ENCODE peak calls at places on chromosomes 11 and 22, in five cellular contexts. N is OCI-LY7, F is mammary epithelial cell, K is endothelial cell of umbilical vein, H is DND-41. X is an unnamed sample.

GRCh38 chr11:46254135-46254491 is 23.3 kb upstream of the CREB3L1 start:
- DNase-seq in H (no peak), F (no peak), N (no peak), K (no peak), X (no peak)

GRCh38 chr11:122816701-122817100 is 21.6 kb upstream of the CRTAM start:
- DNase-seq in K (peak; percentile 72), N (no peak), F (no peak), H (no peak), X (no peak)

GRCh38 chr11:9616858-9617257 is 43.4 kb downstream of the WEE1 start:
- DNase-seq in H (no peak), K (peak; percentile 14), N (peak; percentile 33), F (no peak), X (no peak)

GRCh38 chr11:78722786-78723185 is 148.1 kb upstream of the NARS2 start:
- DNase-seq in K (no peak), F (peak; percentile 32), N (no peak), H (no peak), X (peak; percentile 23)

GRCh38 chr22:22195265-22196017 is 49.1 kb upstream of the VPREB1 start:
- DNase-seq in K (peak; percentile 45), H (peak; percentile 78), F (peak; percentile 66), N (peak; percentile 99), X (peak; percentile 6)

GRCh38 chr11:35804446-35805040 is 139.3 kb upstream of the LDLRAD3 start:
- DNase-seq in K (no peak), H (no peak), N (no peak), F (no peak), X (no peak)

GRCh38 chr22:48541401-48542098 is 1286.1 kb downstream of the BRD1 start:
- DNase-seq in K (no peak), F (no peak), H (no peak), N (no peak), X (no peak)

GRCh38 chr11:129440028-129440630 is 64.5 kb downstream of the BARX2 start:
- DNase-seq in F (peak; percentile 99), H (no peak), K (no peak), N (no peak), X (peak; percentile 44)

GRCh38 chr11:13962562-13963168 is at the start of gene SPON1:
- DNase-seq in F (peak; percentile 27), N (no peak), H (no peak), K (peak; percentile 15), X (peak; percentile 15)
- H2AFZ ChIP-seq in F (peak within 1 kb of the TSS; percentile 2), N (no peak within 1 kb of the TSS), H (no peak within 1 kb of the TSS), K (no peak within 1 kb of the TSS), X (peak within 1 kb of the TSS; percentile 71)

GRCh38 chr22:35377735-35378134 is 3.2 kb upstream of the HMOX1 start:
- DNase-seq in K (no peak), N (no peak), F (no peak), H (no peak), X (no peak)
- H3K4me1 ChIP-seq in K (peaks cover 34% of the 10 kb centered on the region), N (peaks cover 51% of the 10 kb centered on the region), F (peaks cover 30% of the 10 kb centered on the region), H (peaks cover 10% of the 10 kb centered on the region), X (peaks cover 28% of the 10 kb centered on the region)

GRCh38 chr11:26947379-26947844 is 46.5 kb upstream of the FIBIN start:
- DNase-seq in F (peak; percentile 93), N (no peak), K (no peak), H (no peak), X (peak; percentile 100)

GRCh38 chr11:26943636-26944035 is 50.3 kb upstream of the FIBIN start:
- DNase-seq in N (no peak), K (no peak), F (no peak), H (no peak), X (no peak)

GRCh38 chr11:26947904-26948639 is 45.8 kb upstream of the FIBIN start:
- DNase-seq in N (no peak), H (no peak), K (no peak), F (peak; percentile 60), X (peak; percentile 72)

GRCh38 chr11:26946209-26946828 is 47.6 kb upstream of the FIBIN start:
- DNase-seq in F (peak; percentile 71), K (no peak), N (no peak), H (no peak), X (peak; percentile 72)

GRCh38 chr11:26944866-26945664 is 48.8 kb upstream of the FIBIN start:
- DNase-seq in K (no peak), H (no peak), N (no peak), F (no peak), X (peak; percentile 62)
- TF ChIP-seq CTCF in K (no peak), H (no peak), N (no peak), F (no peak), X (no peak)

DNA sequence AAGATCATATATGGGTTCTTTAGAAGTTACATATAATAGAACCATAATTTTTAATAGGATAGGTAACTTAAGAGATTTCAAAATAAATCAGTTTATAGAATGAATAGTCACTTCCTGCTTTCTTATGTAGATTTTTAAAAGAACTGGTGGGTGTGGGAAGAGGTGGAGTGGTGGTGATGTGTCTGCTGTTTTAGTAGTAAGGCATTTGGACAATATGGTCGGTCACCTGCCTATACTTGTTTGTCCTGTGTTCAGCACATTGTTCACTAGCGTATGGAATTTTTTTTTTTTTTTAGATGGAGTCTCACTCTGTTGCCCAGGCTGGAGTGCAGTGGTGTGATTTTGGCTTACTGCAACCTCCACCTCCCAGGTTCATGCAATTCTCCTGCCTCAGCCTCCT is 39.3 kb downstream of the CCDC81 start:
- DNase-seq in K (no peak), H (no peak), F (peak; percentile 76), N (no peak), X (no peak)
- H2AFZ ChIP-seq in K (no peak overlapping the region), H (no peak overlapping the region), F (no peak overlapping the region), N (no peak overlapping the region), X (no peak overlapping the region)

DNA sequence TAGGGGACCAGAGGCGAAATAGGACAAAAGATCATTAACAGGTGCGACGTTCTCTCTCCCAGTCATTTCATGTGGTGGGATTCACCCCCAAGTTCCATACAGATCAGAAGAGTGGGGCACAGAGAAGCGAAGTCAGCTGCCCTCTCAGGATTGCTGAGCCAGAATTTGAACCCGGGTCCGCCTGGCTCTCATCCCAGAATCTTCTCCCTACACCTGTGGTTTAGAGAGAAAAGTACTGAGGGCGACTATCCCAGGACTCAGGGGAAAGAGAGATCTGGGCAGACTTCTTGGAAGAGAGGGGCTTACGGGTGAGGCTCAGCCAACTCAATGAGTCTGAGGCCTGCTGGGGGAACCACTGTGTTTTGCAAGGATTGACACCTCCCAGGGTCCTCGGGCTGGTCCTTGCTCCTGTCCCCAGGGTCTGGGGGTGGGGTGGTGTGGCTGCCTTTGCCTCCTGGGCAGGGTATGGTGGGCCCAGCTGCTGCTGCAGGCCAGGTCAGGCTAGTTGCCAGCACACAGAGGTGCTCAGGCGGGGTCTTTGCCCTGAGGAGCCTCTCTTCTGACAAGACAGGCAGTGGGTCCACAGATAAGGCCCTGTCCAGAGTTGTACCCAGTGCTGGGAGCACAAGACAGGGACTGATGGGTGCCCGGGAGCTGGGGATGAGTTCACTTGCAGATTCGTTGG is 1.1 kb downstream of the CAPN5 start:
- DNase-seq in F (no peak), H (no peak), K (no peak), N (no peak), X (no peak)
- H3K4me1 ChIP-seq in F (peaks cover 7% of the 10 kb centered on the region), H (peaks cover 26% of the 10 kb centered on the region), K (peaks cover 25% of the 10 kb centered on the region), N (peaks cover 9% of the 10 kb centered on the region), X (peaks cover 20% of the 10 kb centered on the region)

DNA sequence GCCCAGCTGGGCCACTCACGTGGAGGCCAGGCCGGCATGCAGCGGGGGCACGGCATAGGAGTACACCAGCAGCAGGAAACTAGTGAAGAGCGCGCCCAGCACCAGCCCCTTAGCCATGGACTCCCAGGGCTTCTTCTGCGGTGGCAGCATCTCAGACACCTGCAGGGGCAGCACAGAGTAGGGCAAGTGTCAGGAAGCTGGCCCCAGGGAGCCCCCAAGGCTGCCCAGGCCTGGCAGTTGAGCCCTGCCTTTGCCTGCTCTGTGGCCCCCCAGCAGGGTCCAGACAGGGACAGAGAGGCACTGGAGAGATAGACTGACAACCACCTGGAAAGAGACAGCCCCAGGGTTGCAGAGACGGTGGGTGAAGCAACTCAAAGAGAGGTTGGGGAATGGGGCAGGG is 10.7 kb upstream of the SEC14L6 start:
- DNase-seq in N (no peak), K (no peak), F (no peak), H (no peak), X (no peak)
- TF ChIP-seq CTCF in N (no peak), K (no peak), F (no peak), H (no peak), X (no peak)

X was measured in astrocyte.